ENCODE peak calls at places on chromosomes 4 and X, in ten cellular contexts. E, W, X, R, J, Q, S, V, O and A are unnamed samples.

GRCh38 chr4:154807042-154807630 is 26.1 kb downstream of the RBM46 start:
- DNase-seq in Q (peak), O (no peak), V (peak), W (no peak), S (no peak), J (no peak), E (peak), R (no peak), X (no peak), A (no peak)

GRCh38 chrX:66019310-66019652 is 20.6 kb downstream of the VSIG4 start:
- DNase-seq in E (no peak), X (no peak), S (no peak), W (no peak), J (no peak), Q (no peak), V (no peak), O (no peak), R (no peak), A (no peak)

GRCh38 chrX:124378643-124379042 is 32.3 kb downstream of the SH2D1A start:
- DNase-seq in S (no peak), R (no peak), E (no peak), W (no peak), V (no peak), X (no peak), J (no peak), Q (no peak), O (no peak), A (no peak)

GRCh38 chr4:43680416-43680815 is 768.2 kb downstream of the KCTD8 start:
- DNase-seq in V (no peak), R (no peak), W (no peak), O (no peak), X (peak), E (no peak), Q (no peak), J (no peak), S (no peak), A (no peak)

GRCh38 chr4:177119021-177119461 is 190.6 kb upstream of the NEIL3 start:
- DNase-seq in O (no peak), Q (no peak), R (no peak), X (no peak), S (no peak), W (no peak), E (no peak), J (no peak), V (no peak), A (no peak)

GRCh38 chrX:27163236-27163635 is 299.9 kb downstream of the PPP4R3C start:
- DNase-seq in J (no peak), V (no peak), R (no peak), O (no peak), W (no peak), E (no peak), Q (peak), X (no peak), S (no peak), A (no peak)

GRCh38 chr4:2332201-2332975 is 70.5 kb upstream of the MXD4 start:
- DNase-seq in R (no peak), X (no peak), E (no peak), V (no peak), S (peak), J (no peak), Q (no peak), W (no peak), O (no peak), A (no peak)

GRCh38 chr4:53906786-53907185 is 157.6 kb downstream of the CHIC2 start:
- DNase-seq in V (no peak), S (no peak), R (no peak), O (no peak), W (no peak), E (no peak), J (no peak), X (no peak), Q (no peak), A (no peak)

GRCh38 chrX:119692241-119693031 is 532 bp downstream of the SEPTIN6 start:
- DNase-seq in O (peak), S (peak), W (no peak), E (no peak), J (peak), V (peak), R (no peak), Q (peak), X (peak), A (peak)

GRCh38 chr4:56698329-56698728 is 17.2 kb upstream of the HOPX start:
- DNase-seq in S (no peak), E (no peak), X (no peak), R (no peak), J (no peak), V (no peak), W (no peak), O (no peak), Q (no peak), A (no peak)

GRCh38 chr4:70564033-70564432 is 28.0 kb upstream of the AMBN start:
- DNase-seq in S (no peak), J (no peak), E (no peak), V (no peak), O (no peak), Q (no peak), W (no peak), R (no peak), X (no peak), A (no peak)

GRCh38 chr4:18192901-18193300 is 171.3 kb upstream of the LCORL start:
- DNase-seq in O (no peak), W (no peak), R (no peak), X (no peak), S (no peak), V (peak), J (no peak), E (no peak), Q (no peak), A (no peak)

GRCh38 chr4:53595204-53595603 is 3.9 kb upstream of the LNX1 start:
- DNase-seq in V (no peak), X (no peak), E (no peak), S (no peak), R (no peak), O (no peak), W (no peak), J (no peak), Q (no peak), A (no peak)

GRCh38 chrX:18833071-18833731 is 125.8 kb downstream of the PPEF1 start:
- DNase-seq in Q (no peak), J (no peak), O (no peak), W (peak), V (no peak), X (no peak), E (no peak), S (no peak), R (no peak), A (no peak)

GRCh38 chr4:39103291-39103690 is 41.3 kb downstream of the KLHL5 start:
- DNase-seq in W (no peak), O (no peak), S (no peak), Q (no peak), V (no peak), R (no peak), J (no peak), X (no peak), E (no peak), A (no peak)

GRCh38 chr4:141486375-141486997 is 149.9 kb upstream of the IL15 start:
- DNase-seq in R (no peak), J (no peak), W (no peak), V (no peak), S (no peak), Q (peak), X (no peak), O (no peak), E (no peak), A (no peak)

GRCh38 chr4:3287271-3287971 is 5.4 kb upstream of the RGS12 start:
- DNase-seq in X (no peak), O (no peak), E (no peak), Q (no peak), J (no peak), V (no peak), R (no peak), W (no peak), S (peak), A (peak)

GRCh38 chr4:19577121-19577520 is 674.6 kb upstream of the SLIT2 start:
- DNase-seq in J (no peak), S (no peak), W (no peak), X (no peak), Q (no peak), R (no peak), V (no peak), O (no peak), E (no peak), A (no peak)

GRCh38 chr4:146059865-146060264 is 115.7 kb upstream of the LSM6 start:
- DNase-seq in X (no peak), E (no peak), V (no peak), O (no peak), S (no peak), Q (no peak), R (no peak), W (no peak), J (no peak), A (no peak)

GRCh38 chr4:108129226-108129625 is 39.5 kb downstream of the LEF1 start:
- DNase-seq in E (no peak), O (no peak), X (no peak), R (no peak), Q (no peak), J (no peak), W (no peak), V (no peak), S (no peak), A (no peak)

GRCh38 chr4:132313852-132314251 is 835.2 kb upstream of the PCDH10 start:
- DNase-seq in R (no peak), J (no peak), V (no peak), S (no peak), W (no peak), O (no peak), E (no peak), X (no peak), Q (no peak), A (no peak)

GRCh38 chr4:16669036-16669435 is 229.4 kb downstream of the LDB2 start:
- DNase-seq in R (no peak), O (no peak), Q (no peak), S (no peak), X (no peak), E (no peak), W (no peak), V (no peak), J (no peak), A (no peak)

GRCh38 chr4:165725352-165725751 is 147.7 kb upstream of the TLL1 start:
- DNase-seq in W (no peak), X (no peak), Q (no peak), E (no peak), S (no peak), J (no peak), R (no peak), V (no peak), O (no peak), A (no peak)

GRCh38 chrX:152945021-152945979 is 47.4 kb downstream of the ZNF185 start:
- DNase-seq in Q (no peak), S (no peak), R (no peak), V (no peak), E (no peak), O (no peak), J (no peak), W (no peak), X (no peak), A (no peak)

GRCh38 chr4:144421056-144421455 is 224.9 kb upstream of the HHIP start:
- DNase-seq in W (no peak), E (no peak), J (no peak), R (no peak), X (no peak), Q (no peak), O (no peak), V (no peak), S (no peak), A (no peak)

GRCh38 chr4:167232805-167233522 is 1.3 kb downstream of the SPOCK3 start:
- DNase-seq in V (no peak), R (peak), J (no peak), Q (no peak), X (peak), O (no peak), S (no peak), E (no peak), W (no peak), A (no peak)

GRCh38 chr4:127782025-127782274 is 172 bp upstream of the HSPA4L start:
- DNase-seq in J (peak), O (no peak), Q (no peak), R (peak), X (no peak), E (peak), W (peak), V (no peak), S (no peak), A (no peak)

GRCh38 chrX:139680356-139680755 is 27.6 kb downstream of the MCF2 start:
- DNase-seq in V (no peak), S (no peak), R (no peak), J (no peak), O (no peak), W (no peak), Q (no peak), E (no peak), X (no peak), A (no peak)

GRCh38 chr4:8919651-8920288 is 48.1 kb upstream of the HMX1 start:
- DNase-seq in J (no peak), S (no peak), R (no peak), X (no peak), O (no peak), Q (no peak), E (no peak), V (no peak), W (no peak), A (peak)

GRCh38 chr4:25020240-25020639 is 10.5 kb downstream of the LGI2 start:
- DNase-seq in V (no peak), R (no peak), J (no peak), Q (no peak), S (no peak), O (no peak), X (no peak), E (no peak), W (no peak), A (no peak)

GRCh38 chrX:81957900-81958545 is 756.1 kb downstream of the SH3BGRL start:
- DNase-seq in V (no peak), O (no peak), S (no peak), Q (no peak), W (no peak), R (peak), X (peak), E (no peak), J (peak), A (no peak)